ENCODE peak calls at places on chromosomes 5 and 9, in eight cellular contexts. H is fibroblast of the aortic adventitia; J is tibial artery; E is glutamatergic neuron; Q is cardiac muscle cell; P is psoas muscle; F is CD8-positive, alpha-beta T cell; O is Calu3. N is an unnamed sample.

GRCh38 chr9:102587231-102587630 is 407.9 kb upstream of the CYLC2 start:
- DNase-seq in H (no peak), J (no peak), E (no peak), Q (no peak), P (no peak), F (no peak), O (no peak), N (no peak)

GRCh38 chr5:111238826-111239225 is 14.6 kb downstream of the CAMK4 start:
- DNase-seq in H (no peak), J (no peak), E (no peak), Q (no peak), P (no peak), F (no peak), O (no peak), N (no peak)

GRCh38 chr5:179796877-179797608 is 3.3 kb downstream of the LTC4S start:
- DNase-seq in H (no peak), J (peak; percentile 68), E (no peak), Q (no peak), P (no peak), F (no peak), O (no peak), N (no peak)

GRCh38 chr9:35978792-35979191 is 20.8 kb upstream of the OR2S2 start:
- DNase-seq in H (no peak), J (no peak), E (no peak), Q (no peak), P (no peak), F (no peak), O (no peak), N (no peak)

GRCh38 chr5:59694416-59694815 is 199.1 kb downstream of the PDE4D start:
- DNase-seq in H (no peak), J (no peak), E (no peak), Q (peak; percentile 32), P (no peak), F (no peak), O (no peak), N (no peak)

GRCh38 chr9:85884236-85884635 is 56.7 kb upstream of the NAA35 start:
- DNase-seq in H (no peak), J (no peak), E (no peak), Q (peak; percentile 8), P (no peak), F (no peak), O (no peak), N (no peak)

GRCh38 chr5:79974896-79975295 is 16.2 kb downstream of the MTX3 start:
- DNase-seq in H (peak; percentile 77), J (no peak), E (no peak), Q (peak; percentile 63), P (no peak), F (no peak), O (no peak), N (no peak)

GRCh38 chr5:129271309-129271708 is 176.8 kb downstream of the ISOC1 start:
- DNase-seq in H (peak; percentile 58), J (no peak), E (no peak), Q (peak; percentile 81), P (no peak), F (no peak), O (peak; percentile 36), N (no peak)

GRCh38 chr9:117744856-117745389 is 40.7 kb downstream of the TLR4 start:
- DNase-seq in H (peak; percentile 18), J (no peak), E (peak; percentile 64), Q (peak; percentile 18), P (peak; percentile 20), F (no peak), O (no peak), N (no peak)

GRCh38 chr9:19336166-19336565 is 43.9 kb downstream of the RPS6 start:
- DNase-seq in H (no peak), J (no peak), E (no peak), Q (no peak), P (no peak), F (no peak), O (no peak), N (no peak)

GRCh38 chr5:160539431-160539830 is 117.8 kb downstream of the PTTG1 start:
- DNase-seq in H (no peak), J (no peak), E (no peak), Q (no peak), P (no peak), F (no peak), O (no peak), N (no peak)

GRCh38 chr5:35789732-35790461 is 66.8 kb upstream of the IL7R start:
- DNase-seq in H (no peak), J (no peak), E (no peak), Q (no peak), P (no peak), F (no peak), O (no peak), N (no peak)

GRCh38 chr5:120164037-120164436 is 300.1 kb upstream of the PRR16 start:
- DNase-seq in H (no peak), J (no peak), E (no peak), Q (no peak), P (no peak), F (no peak), O (no peak), N (no peak)

GRCh38 chr5:2666081-2666480 is 85.4 kb downstream of the IRX2 start:
- DNase-seq in H (no peak), J (no peak), E (peak; percentile 51), Q (no peak), P (no peak), F (no peak), O (no peak), N (peak; percentile 56)

GRCh38 chr5:93186031-93186682 is 394.9 kb downstream of the NR2F1-AS1 start:
- DNase-seq in H (peak; percentile 82), J (no peak), E (no peak), Q (peak; percentile 45), P (no peak), F (no peak), O (no peak), N (no peak)

GRCh38 chr9:130078547-130078946 is 24.8 kb downstream of the GPR107 start:
- DNase-seq in H (no peak), J (no peak), E (no peak), Q (no peak), P (no peak), F (no peak), O (no peak), N (no peak)

GRCh38 chr5:124212949-124213348 is 533.5 kb downstream of the ZNF608 start:
- DNase-seq in H (no peak), J (no peak), E (no peak), Q (no peak), P (no peak), F (no peak), O (no peak), N (no peak)

GRCh38 chr5:103849934-103850333 is 287.3 kb upstream of the NUDT12 start:
- DNase-seq in H (peak; percentile 45), J (no peak), E (no peak), Q (peak; percentile 5), P (no peak), F (no peak), O (peak; percentile 12), N (no peak)

GRCh38 chr5:6644841-6645240 is 11.6 kb downstream of the SRD5A1 start:
- DNase-seq in H (no peak), J (no peak), E (no peak), Q (no peak), P (no peak), F (no peak), O (no peak), N (no peak)

GRCh38 chr5:134568339-134568700 is 42.9 kb downstream of the JADE2 start:
- DNase-seq in H (no peak), J (no peak), E (no peak), Q (no peak), P (no peak), F (no peak), O (no peak), N (no peak)

GRCh38 chr5:169474226-169474625 is 109.3 kb upstream of the SPDL1 start:
- DNase-seq in H (no peak), J (no peak), E (no peak), Q (peak; percentile 6), P (no peak), F (no peak), O (no peak), N (no peak)
- TF ChIP-seq CTCF in H (no peak), J (no peak), E (no peak), Q (no peak), P (no peak), F (no peak), O (no peak), N (no peak)

GRCh38 chr5:116750626-116751188 is 176.1 kb upstream of the SEMA6A start:
- DNase-seq in H (no peak), J (no peak), E (no peak), Q (no peak), P (no peak), F (no peak), O (no peak), N (no peak)

GRCh38 chr5:116751684-116752083 is 177.1 kb upstream of the SEMA6A start:
- DNase-seq in H (no peak), J (no peak), E (no peak), Q (no peak), P (no peak), F (no peak), O (no peak), N (no peak)

GRCh38 chr5:116759860-116760644 is 185.4 kb upstream of the SEMA6A start:
- DNase-seq in H (no peak), J (no peak), E (no peak), Q (peak; percentile 37), P (peak; percentile 31), F (no peak), O (no peak), N (peak; percentile 9)

GRCh38 chr5:116754556-116754955 is 179.9 kb upstream of the SEMA6A start:
- DNase-seq in H (no peak), J (no peak), E (no peak), Q (no peak), P (no peak), F (no peak), O (no peak), N (no peak)

GRCh38 chr5:116756531-116756930 is 181.9 kb upstream of the SEMA6A start:
- DNase-seq in H (no peak), J (no peak), E (no peak), Q (no peak), P (no peak), F (no peak), O (no peak), N (no peak)
- TF ChIP-seq CTCF in H (no peak), J (no peak), E (no peak), Q (peak; percentile 11), P (no peak), F (no peak), O (no peak), N (no peak)

GRCh38 chr5:177446184-177447065 is at the start of gene PRR7:
- DNase-seq in H (peak; percentile 39), J (no peak), E (peak; percentile 68), Q (peak; percentile 74), P (peak; percentile 63), F (peak; percentile 75), O (peak; percentile 88), N (peak; percentile 75)
- TF ChIP-seq CTCF in H (no peak), J (no peak), E (no peak), Q (peak; percentile 2), P (no peak), F (no peak), O (no peak), N (no peak)

DNA sequence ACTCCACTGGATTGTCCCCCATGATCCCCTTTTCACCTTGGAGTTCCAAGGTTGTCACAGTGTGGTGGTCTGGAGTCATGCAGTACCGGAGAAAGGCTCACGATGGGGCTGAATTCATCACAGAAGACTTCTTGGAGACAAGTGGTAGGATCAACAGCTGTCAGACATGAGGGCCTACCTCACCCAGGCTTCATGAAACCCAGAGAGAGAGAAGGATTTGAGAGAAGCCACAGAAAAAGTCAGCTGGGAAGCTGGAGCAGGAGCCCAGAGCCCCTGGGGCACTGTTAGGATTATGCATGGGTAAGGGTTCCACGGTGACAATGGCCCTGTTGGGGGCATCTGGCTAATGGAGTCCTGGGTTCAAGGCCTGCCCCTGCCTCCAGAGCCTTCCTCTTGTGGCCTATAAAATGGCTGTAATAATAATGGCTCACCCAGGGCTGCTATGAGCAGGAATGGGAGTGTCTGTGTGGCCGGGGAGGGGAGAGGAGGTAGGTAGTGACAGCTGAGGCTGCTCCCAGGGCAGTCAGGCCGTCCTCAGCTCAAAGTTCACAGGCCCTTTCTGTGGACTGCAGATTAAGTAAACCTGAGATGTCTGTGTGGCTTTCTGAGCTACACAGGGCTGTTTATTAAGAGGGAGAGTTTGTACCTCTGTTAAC is 910 bp downstream of the TRIM14 start:
- DNase-seq in H (no peak), J (no peak), E (no peak), Q (peak; percentile 32), P (no peak), F (peak; percentile 55), O (peak; percentile 32), N (no peak)
- TF ChIP-seq CTCF in H (no peak), J (no peak), E (no peak), Q (no peak), P (no peak), F (peak; percentile 61), O (no peak), N (no peak)